ENCODE peak calls at places on chromosome X, in five cellular contexts. One of them, this sample, is unnamed.
A peak's percentile ranks its signal among the peaks of the same experiment; 100 is the strongest.

GRCh38 chrX:49264460-49264859 is at the start of gene FOXP3:
- DNase-seq in amniotic stem cell: no peak
- DNase-seq in HEK293T: no peak
- DNase-seq in HT1080: no peak
- DNase-seq in activated naive CD4-positive, alpha-beta T cell treated with anti-CD3 and anti-CD28 coated beads for 36 hours: no peak
- DNase-seq in this sample: no peak

GRCh38 chrX:131187234-131187633 is 101.9 kb downstream of the IGSF1 start:
- DNase-seq in amniotic stem cell: no peak
- DNase-seq in HEK293T: no peak
- DNase-seq in HT1080: no peak
- DNase-seq in activated naive CD4-positive, alpha-beta T cell treated with anti-CD3 and anti-CD28 coated beads for 36 hours: no peak
- DNase-seq in this sample: no peak

GRCh38 chrX:41688154-41688553 is 619 bp upstream of the GPR34 start:
- DNase-seq in amniotic stem cell: no peak
- DNase-seq in HEK293T: no peak
- DNase-seq in HT1080: no peak
- DNase-seq in activated naive CD4-positive, alpha-beta T cell treated with anti-CD3 and anti-CD28 coated beads for 36 hours: no peak
- DNase-seq in this sample: no peak

GRCh38 chrX:40158036-40158706 is 60.4 kb upstream of the BCOR start:
- DNase-seq in amniotic stem cell: no peak
- DNase-seq in HEK293T: no peak
- DNase-seq in HT1080: no peak
- DNase-seq in activated naive CD4-positive, alpha-beta T cell treated with anti-CD3 and anti-CD28 coated beads for 36 hours: peak; percentile 25
- DNase-seq in this sample: no peak

GRCh38 chrX:40439625-40440532 is 140.9 kb upstream of the ATP6AP2 start:
- DNase-seq in amniotic stem cell: no peak
- DNase-seq in HEK293T: no peak
- DNase-seq in HT1080: no peak
- DNase-seq in activated naive CD4-positive, alpha-beta T cell treated with anti-CD3 and anti-CD28 coated beads for 36 hours: no peak
- DNase-seq in this sample: no peak

GRCh38 chrX:55169782-55170181 is 50.4 kb upstream of the PAGE5 start:
- DNase-seq in amniotic stem cell: no peak
- DNase-seq in HEK293T: no peak
- DNase-seq in HT1080: no peak
- DNase-seq in activated naive CD4-positive, alpha-beta T cell treated with anti-CD3 and anti-CD28 coated beads for 36 hours: no peak
- DNase-seq in this sample: no peak

GRCh38 chrX:100512471-100512870 is 72.3 kb upstream of the TNMD start:
- DNase-seq in amniotic stem cell: no peak
- DNase-seq in HEK293T: peak; percentile 58
- DNase-seq in HT1080: no peak
- DNase-seq in activated naive CD4-positive, alpha-beta T cell treated with anti-CD3 and anti-CD28 coated beads for 36 hours: no peak
- DNase-seq in this sample: no peak

GRCh38 chrX:136546369-136546768 is 14.4 kb downstream of the VGLL1 start:
- DNase-seq in amniotic stem cell: no peak
- DNase-seq in HEK293T: no peak
- DNase-seq in HT1080: no peak
- DNase-seq in activated naive CD4-positive, alpha-beta T cell treated with anti-CD3 and anti-CD28 coated beads for 36 hours: no peak
- DNase-seq in this sample: no peak

GRCh38 chrX:45784590-45784989 is 583.9 kb upstream of the DIPK2B start:
- DNase-seq in amniotic stem cell: no peak
- DNase-seq in HEK293T: no peak
- DNase-seq in HT1080: no peak
- DNase-seq in activated naive CD4-positive, alpha-beta T cell treated with anti-CD3 and anti-CD28 coated beads for 36 hours: no peak
- DNase-seq in this sample: no peak

GRCh38 chrX:22314211-22314610 is 41.5 kb downstream of the CBLL2 start:
- DNase-seq in amniotic stem cell: no peak
- DNase-seq in HEK293T: no peak
- DNase-seq in HT1080: peak; percentile 64
- DNase-seq in activated naive CD4-positive, alpha-beta T cell treated with anti-CD3 and anti-CD28 coated beads for 36 hours: no peak
- DNase-seq in this sample: no peak

GRCh38 chrX:97199501-97199900 is 315.8 kb downstream of the RPA4 start:
- DNase-seq in amniotic stem cell: no peak
- DNase-seq in HEK293T: no peak
- DNase-seq in HT1080: no peak
- DNase-seq in activated naive CD4-positive, alpha-beta T cell treated with anti-CD3 and anti-CD28 coated beads for 36 hours: no peak
- DNase-seq in this sample: no peak

GRCh38 chrX:56745019-56745418 is 16.0 kb downstream of the NBDY start:
- DNase-seq in amniotic stem cell: peak; percentile 1
- DNase-seq in HEK293T: no peak
- DNase-seq in HT1080: peak; percentile 67
- DNase-seq in activated naive CD4-positive, alpha-beta T cell treated with anti-CD3 and anti-CD28 coated beads for 36 hours: no peak
- DNase-seq in this sample: no peak

GRCh38 chrX:19881559-19881958 is 5.8 kb downstream of the SH3KBP1 start:
- DNase-seq in amniotic stem cell: no peak
- DNase-seq in HEK293T: no peak
- DNase-seq in HT1080: no peak
- DNase-seq in activated naive CD4-positive, alpha-beta T cell treated with anti-CD3 and anti-CD28 coated beads for 36 hours: no peak
- DNase-seq in this sample: no peak

GRCh38 chrX:134469481-134469880 is 9.5 kb downstream of the HPRT1 start:
- DNase-seq in amniotic stem cell: no peak
- DNase-seq in HEK293T: no peak
- DNase-seq in HT1080: peak; percentile 65
- DNase-seq in activated naive CD4-positive, alpha-beta T cell treated with anti-CD3 and anti-CD28 coated beads for 36 hours: no peak
- DNase-seq in this sample: no peak

GRCh38 chrX:122565952-122566351 is 618.1 kb upstream of the GRIA3 start:
- DNase-seq in amniotic stem cell: peak; percentile 83
- DNase-seq in HEK293T: no peak
- DNase-seq in HT1080: peak; percentile 46
- DNase-seq in activated naive CD4-positive, alpha-beta T cell treated with anti-CD3 and anti-CD28 coated beads for 36 hours: no peak
- DNase-seq in this sample: no peak

GRCh38 chrX:154750301-154751120 is at the start of gene GAB3:
- DNase-seq in amniotic stem cell: no peak
- DNase-seq in HEK293T: peak; percentile 46
- DNase-seq in HT1080: no peak
- DNase-seq in activated naive CD4-positive, alpha-beta T cell treated with anti-CD3 and anti-CD28 coated beads for 36 hours: peak; percentile 31
- DNase-seq in this sample: peak; percentile 5

GRCh38 chrX:149713279-149714050 is 1.6 kb downstream of the MAGEA11 start:
- DNase-seq in amniotic stem cell: no peak
- DNase-seq in HEK293T: no peak
- DNase-seq in HT1080: no peak
- DNase-seq in activated naive CD4-positive, alpha-beta T cell treated with anti-CD3 and anti-CD28 coated beads for 36 hours: no peak
- DNase-seq in this sample: no peak

GRCh38 chrX:153517421-153517820 is at the start of gene ATP2B3:
- DNase-seq in amniotic stem cell: no peak
- DNase-seq in HEK293T: no peak
- DNase-seq in HT1080: no peak
- DNase-seq in activated naive CD4-positive, alpha-beta T cell treated with anti-CD3 and anti-CD28 coated beads for 36 hours: no peak
- DNase-seq in this sample: no peak

GRCh38 chrX:10855845-10856244 is 235.5 kb upstream of the MID1 start:
- DNase-seq in amniotic stem cell: no peak
- DNase-seq in HEK293T: no peak
- DNase-seq in HT1080: no peak
- DNase-seq in activated naive CD4-positive, alpha-beta T cell treated with anti-CD3 and anti-CD28 coated beads for 36 hours: no peak
- DNase-seq in this sample: no peak

GRCh38 chrX:153870288-153870690 is 15.7 kb downstream of the L1CAM start:
- DNase-seq in amniotic stem cell: no peak
- DNase-seq in HEK293T: no peak
- DNase-seq in HT1080: no peak
- DNase-seq in activated naive CD4-positive, alpha-beta T cell treated with anti-CD3 and anti-CD28 coated beads for 36 hours: no peak
- DNase-seq in this sample: no peak

GRCh38 chrX:78708830-78709229 is 38.7 kb upstream of the LPAR4 start:
- DNase-seq in amniotic stem cell: no peak
- DNase-seq in HEK293T: no peak
- DNase-seq in HT1080: no peak
- DNase-seq in activated naive CD4-positive, alpha-beta T cell treated with anti-CD3 and anti-CD28 coated beads for 36 hours: no peak
- DNase-seq in this sample: no peak

GRCh38 chrX:25125483-25125882 is 109.7 kb upstream of the ARX start:
- DNase-seq in amniotic stem cell: no peak
- DNase-seq in HEK293T: no peak
- DNase-seq in HT1080: no peak
- DNase-seq in activated naive CD4-positive, alpha-beta T cell treated with anti-CD3 and anti-CD28 coated beads for 36 hours: no peak
- DNase-seq in this sample: no peak

GRCh38 chrX:142977128-142977914 is 48.4 kb upstream of the SPANXN4 start:
- DNase-seq in amniotic stem cell: no peak
- DNase-seq in HEK293T: no peak
- DNase-seq in HT1080: no peak
- DNase-seq in activated naive CD4-positive, alpha-beta T cell treated with anti-CD3 and anti-CD28 coated beads for 36 hours: no peak
- DNase-seq in this sample: no peak

GRCh38 chrX:80808854-80809493 is 703 bp downstream of the BRWD3 start:
- DNase-seq in amniotic stem cell: no peak
- DNase-seq in HEK293T: no peak
- DNase-seq in HT1080: no peak
- DNase-seq in activated naive CD4-positive, alpha-beta T cell treated with anti-CD3 and anti-CD28 coated beads for 36 hours: peak; percentile 41
- DNase-seq in this sample: no peak

GRCh38 chrX:12868747-12869146 is 1.9 kb downstream of the TLR7 start:
- DNase-seq in amniotic stem cell: no peak
- DNase-seq in HEK293T: no peak
- DNase-seq in HT1080: no peak
- DNase-seq in activated naive CD4-positive, alpha-beta T cell treated with anti-CD3 and anti-CD28 coated beads for 36 hours: no peak
- DNase-seq in this sample: no peak

GRCh38 chrX:1592128-1592862 is 891 bp downstream of the AKAP17A start:
- DNase-seq in amniotic stem cell: no peak
- DNase-seq in HEK293T: no peak
- DNase-seq in HT1080: peak; percentile 25
- DNase-seq in activated naive CD4-positive, alpha-beta T cell treated with anti-CD3 and anti-CD28 coated beads for 36 hours: peak; percentile 24
- DNase-seq in this sample: no peak

This sample was measured in KG1.